ENCODE peak calls at places on chromosomes 1 and 21, in eight cellular contexts. E, K, X, Y, T, I, C and R are unnamed samples.

GRCh38 chr1:59015708-59016107 is 231.9 kb upstream of the JUN start:
- DNase-seq in C (peak), X (no peak), Y (peak), T (peak), K (no peak), E (no peak), I (no peak), R (peak)

GRCh38 chr1:221315330-221315729 is 426.6 kb downstream of the DUSP10 start:
- DNase-seq in E (no peak), K (no peak), C (peak), I (no peak), Y (peak), T (peak), X (no peak), R (peak)

GRCh38 chr1:42313970-42314369 is 21.1 kb downstream of the FOXJ3 start:
- DNase-seq in E (no peak), C (no peak), X (no peak), K (no peak), I (no peak), Y (no peak), T (no peak), R (no peak)

GRCh38 chr1:84967666-84968065 is 29.2 kb downstream of the MCOLN2 start:
- DNase-seq in C (no peak), Y (no peak), T (no peak), X (no peak), K (no peak), I (no peak), E (no peak), R (no peak)

GRCh38 chr21:29246614-29247013 is 52.1 kb upstream of the BACH1 start:
- DNase-seq in C (no peak), T (no peak), K (no peak), I (no peak), X (no peak), E (no peak), Y (no peak), R (no peak)

GRCh38 chr1:58804853-58805252 is 21.0 kb upstream of the JUN start:
- DNase-seq in X (no peak), T (no peak), Y (no peak), I (no peak), C (no peak), K (no peak), E (no peak), R (no peak)

GRCh38 chr1:39452540-39452939 is 38.9 kb upstream of the BMP8A start:
- DNase-seq in I (no peak), E (no peak), X (no peak), Y (no peak), T (no peak), K (peak), C (no peak), R (no peak)

GRCh38 chr1:218380125-218380977 is 35.2 kb downstream of the TGFB2 start:
- DNase-seq in E (no peak), Y (peak), X (no peak), I (no peak), T (peak), C (peak), K (no peak), R (peak)

GRCh38 chr1:10824821-10825540 is 28.5 kb upstream of the CASZ1 start:
- DNase-seq in E (no peak), X (no peak), Y (peak), K (no peak), T (peak), I (no peak), C (peak), R (peak)

GRCh38 chr1:207027221-207027777 is 5.3 kb downstream of the C1orf116 start:
- DNase-seq in K (no peak), X (no peak), C (no peak), Y (no peak), T (no peak), E (no peak), I (peak), R (no peak)

GRCh38 chr21:45464309-45464708 is 59.3 kb downstream of the COL18A1 start:
- DNase-seq in I (no peak), K (no peak), X (peak), E (peak), Y (no peak), T (no peak), C (no peak), R (no peak)

GRCh38 chr1:59071289-59071688 is 225.6 kb upstream of the FGGY start:
- DNase-seq in I (no peak), K (no peak), T (no peak), C (no peak), Y (no peak), E (no peak), X (no peak), R (no peak)

DNA sequence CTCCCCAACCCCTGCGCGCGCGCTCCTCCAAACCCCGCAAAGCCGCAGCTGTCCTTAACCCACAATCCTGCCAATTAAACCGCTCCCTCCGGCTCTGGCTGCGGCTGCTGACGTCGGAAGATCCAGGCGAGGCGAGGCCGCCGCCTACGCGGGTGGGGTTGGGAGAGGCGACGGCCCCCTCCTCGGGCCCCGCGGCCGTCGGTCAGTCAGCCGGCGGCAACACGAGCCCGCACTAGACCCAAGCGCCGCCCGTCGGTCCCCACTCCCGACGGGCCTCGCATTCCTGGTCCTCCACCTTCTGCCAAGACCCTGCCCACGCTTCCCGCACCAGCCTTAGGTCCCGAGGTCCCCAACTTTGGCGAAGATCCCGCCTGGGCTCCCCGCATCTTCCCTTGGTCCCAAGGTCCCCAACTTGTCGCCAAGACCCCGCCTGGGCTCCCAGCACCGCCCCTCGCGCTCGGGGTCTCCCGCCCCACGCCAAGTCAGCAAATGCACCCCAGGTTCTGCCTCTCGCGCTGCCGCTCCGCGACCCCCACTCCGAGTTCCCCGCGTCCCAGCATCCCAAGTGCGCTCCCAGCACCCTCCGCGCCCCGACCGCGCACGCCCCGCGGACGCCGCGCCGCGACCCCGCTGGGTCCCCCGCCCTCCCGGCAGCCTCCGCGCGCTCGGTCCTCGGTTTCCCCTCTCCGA is 75.5 kb downstream of the VWA5B1 start:
- DNase-seq in I (no peak), E (peak), K (peak), X (no peak), T (no peak), C (peak), Y (no peak), R (no peak)
- H3K4me3 ChIP-seq in I (no peak), E (peak), K (peak), X (no peak), T (no peak), C (peak), Y (peak), R (no peak)

DNA sequence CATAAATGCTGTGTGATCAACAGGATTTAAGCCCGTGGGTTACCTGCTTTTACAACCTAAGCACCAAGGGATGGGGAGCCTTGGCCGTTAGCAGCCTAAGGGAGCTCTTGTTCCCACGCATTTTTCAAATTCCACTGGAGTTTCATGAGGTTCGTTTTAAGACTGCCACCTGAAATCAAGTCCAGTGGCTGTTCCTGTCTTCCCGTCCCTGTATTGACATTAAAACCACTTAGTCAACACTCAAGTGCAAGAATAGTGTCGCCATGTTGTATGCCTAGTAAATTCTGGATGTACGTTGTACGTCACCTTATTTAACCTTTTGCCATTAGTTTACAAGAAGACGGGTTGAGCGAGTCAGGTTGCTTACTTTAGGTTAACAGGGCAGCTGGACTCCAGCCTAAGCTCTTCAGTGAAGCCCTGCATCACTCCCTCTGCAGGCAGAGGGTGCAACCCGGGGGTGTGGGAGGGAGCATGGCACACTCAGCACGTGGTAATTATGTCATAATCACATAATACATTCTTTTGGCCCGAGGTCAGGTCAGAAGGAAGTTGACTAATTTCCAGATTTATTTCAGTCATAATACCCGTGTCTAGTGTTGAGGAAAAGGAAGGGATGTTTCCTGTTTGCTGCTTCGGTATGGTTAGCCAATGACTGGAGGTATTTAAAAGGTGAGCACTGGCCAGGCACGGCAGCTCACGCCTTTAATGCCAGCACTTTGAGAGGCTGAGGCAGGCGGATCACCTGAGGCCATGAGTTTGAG is 42.5 kb downstream of the CNST start:
- DNase-seq in X (no peak), E (peak), I (peak), K (peak), C (peak), Y (peak), T (peak), R (peak)
- TF ChIP-seq CTCF in X (no peak), E (peak), I (no peak), K (peak), C (peak), Y (peak), T (peak), R (peak)

GRCh38 chr1:219460561-219461511 is 152.1 kb downstream of the ZC3H11B start:
- DNase-seq in I (no peak), K (no peak), Y (no peak), X (peak), E (no peak), T (peak), C (peak), R (peak)
- H3K4me3 ChIP-seq in I (no peak), K (no peak), Y (no peak), X (no peak), E (no peak), T (no peak), C (no peak), R (no peak)

GRCh38 chr1:186765446-186765845 is 63.3 kb upstream of the PLA2G4A start:
- DNase-seq in T (no peak), C (no peak), E (no peak), X (no peak), Y (no peak), K (no peak), I (no peak), R (no peak)
- TF ChIP-seq CTCF in T (no peak), C (no peak), E (no peak), X (no peak), Y (no peak), K (no peak), I (no peak), R (no peak)

GRCh38 chr21:43917515-43918384 is 52.7 kb downstream of the AGPAT3 start:
- DNase-seq in E (no peak), X (no peak), I (no peak), T (no peak), C (no peak), Y (no peak), K (no peak), R (no peak)
- H3K4me3 ChIP-seq in E (peak), X (no peak), I (no peak), T (no peak), C (no peak), Y (no peak), K (no peak), R (no peak)

GRCh38 chr1:8239306-8240023 is 78.4 kb upstream of the SLC45A1 start:
- DNase-seq in I (no peak), Y (no peak), E (no peak), C (peak), T (no peak), K (no peak), X (no peak), R (no peak)

GRCh38 chr1:8241417-8242014 is 76.4 kb upstream of the SLC45A1 start:
- DNase-seq in I (no peak), K (no peak), E (no peak), C (no peak), Y (no peak), T (no peak), X (no peak), R (no peak)

GRCh38 chr1:8238141-8239038 is 79.5 kb upstream of the SLC45A1 start:
- DNase-seq in C (peak), X (no peak), Y (peak), I (no peak), K (no peak), E (no peak), T (peak), R (peak)

GRCh38 chr1:8242498-8242897 is 75.4 kb upstream of the SLC45A1 start:
- DNase-seq in C (no peak), T (no peak), I (no peak), K (no peak), X (no peak), E (no peak), Y (no peak), R (no peak)

DNA sequence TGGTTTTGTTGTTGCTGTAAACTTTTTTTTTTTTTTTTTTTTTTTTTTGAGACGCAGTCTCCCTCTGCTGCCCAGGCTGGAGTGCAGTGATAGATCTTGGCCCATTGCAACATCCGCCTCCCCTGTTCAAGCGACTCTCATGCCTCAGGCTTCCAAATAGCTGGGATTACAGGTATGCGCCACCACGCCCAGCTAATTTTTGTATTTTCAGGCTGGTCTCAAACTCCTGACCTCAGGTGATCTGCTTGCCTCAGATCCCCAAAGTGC is 78.9 kb upstream of the SLC45A1 start:
- DNase-seq in Y (peak), X (no peak), C (peak), I (no peak), E (peak), K (no peak), T (no peak), R (peak)
- TF ChIP-seq CTCF in Y (peak), X (no peak), C (peak), I (no peak), E (peak), K (peak), T (peak), R (peak)

GRCh38 chr1:5727191-5727590 is 265.0 kb downstream of the NPHP4 start:
- DNase-seq in Y (no peak), T (no peak), I (no peak), K (no peak), X (no peak), E (no peak), C (no peak), R (no peak)
- H3K4me3 ChIP-seq in Y (no peak), T (no peak), I (no peak), K (no peak), X (no peak), E (no peak), C (no peak), R (no peak)

DNA sequence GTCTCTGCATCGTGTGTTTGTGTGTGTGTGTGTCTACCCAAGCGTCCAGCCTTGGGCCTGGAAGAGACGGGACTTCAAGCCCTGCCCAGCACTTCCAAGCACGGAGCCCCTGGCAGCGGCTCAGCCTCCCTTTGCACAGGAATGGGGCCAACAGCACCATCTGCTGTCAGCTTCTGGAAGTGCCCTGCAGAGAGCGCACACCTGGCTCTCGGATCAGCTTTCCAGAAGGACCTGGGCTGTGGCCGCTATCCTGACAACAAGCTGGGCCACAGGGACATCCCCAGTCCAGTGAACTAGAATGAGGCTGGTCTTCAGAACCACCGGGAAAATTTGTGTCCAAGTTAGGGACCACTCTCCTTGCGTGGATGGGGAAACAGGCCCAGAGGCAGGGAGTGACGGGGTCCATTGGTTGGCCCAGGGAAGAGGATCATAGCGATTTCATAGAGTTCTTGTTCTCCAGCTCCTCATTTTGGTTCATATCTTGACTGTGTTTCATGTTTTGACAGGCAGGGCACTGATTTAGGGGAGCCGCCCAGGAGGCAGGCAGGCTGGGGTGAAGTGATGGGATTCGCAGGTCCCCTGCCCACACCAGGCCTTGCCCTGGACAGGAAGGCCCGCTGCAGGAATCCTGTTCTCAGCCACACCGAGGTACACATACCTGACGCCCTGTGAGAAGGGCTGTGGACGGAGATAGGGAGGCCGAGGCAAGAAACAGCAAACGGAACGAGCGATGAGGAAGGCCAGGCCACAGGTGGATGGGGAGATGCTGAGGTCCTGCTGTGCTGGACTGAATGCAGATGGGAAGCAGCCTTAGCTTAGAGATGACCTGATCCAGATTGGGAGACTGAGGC is 38.4 kb downstream of the TAS1R2 start:
- DNase-seq in I (peak), E (peak), T (no peak), C (peak), X (peak), K (peak), Y (peak), R (peak)
- TF ChIP-seq CTCF in I (no peak), E (peak), T (peak), C (peak), X (peak), K (peak), Y (peak), R (peak)

GRCh38 chr1:154944422-154945159 is 8.1 kb upstream of the PMVK start:
- DNase-seq in E (no peak), Y (no peak), K (no peak), X (no peak), T (no peak), C (no peak), I (no peak), R (no peak)
- H3K4me3 ChIP-seq in E (no peak), Y (no peak), K (no peak), X (peak), T (no peak), C (no peak), I (no peak), R (no peak)